ENCODE peak calls at places on chromosomes 12 and 14, in four cellular contexts. U is H54; I is activated gamma-delta T cell treated with Interleukin-2 at 50 U/mL for 16 hours; Z is activated T-helper 1 cell treated with anti-CD3 and anti-CD28 coated beads, Interleukin-2, amount 50 U/mL, for 16 hours. D is an unnamed sample.

GRCh38 chr12:98893601-98894411 is 248.7 kb downstream of the APAF1 start:
- DNase-seq in U (no peak), I (no peak), Z (no peak), D (no peak)

GRCh38 chr12:13293086-13293485 is 96.6 kb downstream of the EMP1 start:
- DNase-seq in U (no peak), I (no peak), Z (no peak), D (no peak)

GRCh38 chr14:69631509-69631908 is 20.1 kb downstream of the SUSD6 start:
- DNase-seq in U (no peak), I (no peak), Z (no peak), D (no peak)

GRCh38 chr12:117098361-117099217 is 627 bp downstream of the TESC start:
- DNase-seq in U (no peak), I (no peak), Z (no peak), D (no peak)

GRCh38 chr14:53501361-53502320 is 348.5 kb upstream of the DDHD1 start:
- DNase-seq in U (no peak), I (no peak), Z (no peak), D (no peak)

GRCh38 chr12:53048033-53048779 is 1.7 kb upstream of the TNS2 start:
- DNase-seq in U (no peak), I (no peak), Z (no peak), D (no peak)

GRCh38 chr14:28057286-28058011 is 709.1 kb upstream of the FOXG1 start:
- DNase-seq in U (no peak), I (no peak), Z (no peak), D (no peak)

GRCh38 chr12:52627395-52628110 is 9.2 kb upstream of the KRT73 start:
- DNase-seq in U (no peak), I (no peak), Z (no peak), D (no peak)

GRCh38 chr14:36662543-36663403 is 1.1 kb downstream of the PAX9 start:
- DNase-seq in U (no peak), I (no peak), Z (no peak), D (no peak)

GRCh38 chr14:24734917-24735500 is 101.0 kb upstream of the GZMB start:
- DNase-seq in U (no peak), I (no peak), Z (no peak), D (no peak)

GRCh38 chr12:54680374-54680773 is 32.2 kb upstream of the DCD start:
- DNase-seq in U (peak; percentile 29), I (no peak), Z (no peak), D (no peak)

GRCh38 chr12:125983094-125983783 is 918.0 kb downstream of the AACS start:
- DNase-seq in U (no peak), I (no peak), Z (no peak), D (no peak)

GRCh38 chr14:30273564-30273880 is 285.4 kb upstream of the G2E3 start:
- DNase-seq in U (no peak), I (no peak), Z (no peak), D (no peak)

GRCh38 chr12:75086086-75087038 is 123.3 kb downstream of the KCNC2 start:
- DNase-seq in U (no peak), I (no peak), Z (no peak), D (no peak)

GRCh38 chr12:132488127-132489077 is 1.5 kb upstream of the FBRSL1 start:
- DNase-seq in U (no peak), I (peak; percentile 50), Z (no peak), D (no peak)

GRCh38 chr14:68657300-68658028 is 135.4 kb downstream of the ZFP36L1 start:
- DNase-seq in U (no peak), I (no peak), Z (no peak), D (no peak)

GRCh38 chr14:68245146-68246073 is 425.8 kb downstream of the RAD51B start:
- DNase-seq in U (no peak), I (no peak), Z (no peak), D (no peak)

GRCh38 chr12:130195369-130195768 is 33.1 kb downstream of the FZD10 start:
- DNase-seq in U (no peak), I (no peak), Z (no peak), D (no peak)

GRCh38 chr12:28750946-28751714 is 397.9 kb upstream of the FAR2 start:
- DNase-seq in U (no peak), I (no peak), Z (no peak), D (no peak)

GRCh38 chr14:31388687-31389413 is 31.5 kb downstream of the HEATR5A start:
- DNase-seq in U (no peak), I (no peak), Z (no peak), D (no peak)

GRCh38 chr14:99214701-99215100 is 57.3 kb downstream of the BCL11B start:
- DNase-seq in U (no peak), I (no peak), Z (no peak), D (no peak)

GRCh38 chr12:108633534-108634224 is at the start of gene SELPLG:
- DNase-seq in U (no peak), I (peak; percentile 85), Z (peak; percentile 68), D (peak; percentile 70)

GRCh38 chr12:124459852-124460645 is 107.4 kb downstream of the NCOR2 start:
- DNase-seq in U (no peak), I (no peak), Z (no peak), D (no peak)

GRCh38 chr12:78804262-78804661 is 60.3 kb upstream of the SYT1 start:
- DNase-seq in U (no peak), I (no peak), Z (no peak), D (no peak)

GRCh38 chr14:105944632-105945610 is 418.5 kb downstream of the TMEM121 start:
- DNase-seq in U (peak; percentile 57), I (peak; percentile 78), Z (peak; percentile 63), D (peak; percentile 60)